ENCODE peak calls at places on chromosomes 11 and 22, in five cellular contexts. One of them, this sample, is unnamed.

GRCh38 chr22:39570226-39570625 is 327 bp upstream of the CACNA1I start:
- DNase-seq in hepatocyte: no peak
- DNase-seq in PC-3: no peak
- DNase-seq in tibial artery: no peak
- DNase-seq in BJ: no peak
- DNase-seq in this sample: no peak

GRCh38 chr11:12098601-12099000 is 11.8 kb upstream of the MICAL2 start:
- DNase-seq in hepatocyte: no peak
- DNase-seq in tibial artery: peak; percentile 2
- DNase-seq in BJ: no peak
- DNase-seq in PC-3: no peak
- DNase-seq in this sample: no peak

GRCh38 chr22:31259798-31260473 is 32.4 kb downstream of the PIK3IP1 start:
- DNase-seq in PC-3: peak; percentile 13
- DNase-seq in hepatocyte: no peak
- DNase-seq in tibial artery: no peak
- DNase-seq in BJ: no peak
- DNase-seq in this sample: no peak

GRCh38 chr22:46537221-46537945 is at the start of gene CELSR1:
- DNase-seq in PC-3: peak; percentile 55
- DNase-seq in tibial artery: no peak
- DNase-seq in BJ: no peak
- DNase-seq in hepatocyte: peak; percentile 80
- DNase-seq in this sample: no peak

GRCh38 chr22:22087854-22088657 is 105.5 kb upstream of the TOP3B start:
- DNase-seq in hepatocyte: no peak
- DNase-seq in tibial artery: no peak
- DNase-seq in PC-3: no peak
- DNase-seq in BJ: no peak
- DNase-seq in this sample: no peak

GRCh38 chr22:46108564-46109473 is 41.5 kb upstream of the PPARA start:
- DNase-seq in PC-3: peak; percentile 34
- DNase-seq in tibial artery: peak; percentile 82
- DNase-seq in BJ: no peak
- DNase-seq in hepatocyte: peak; percentile 56
- DNase-seq in this sample: no peak

GRCh38 chr22:25919452-25919851 is 177.5 kb downstream of the MYO18B start:
- DNase-seq in hepatocyte: no peak
- DNase-seq in tibial artery: no peak
- DNase-seq in BJ: no peak
- DNase-seq in PC-3: no peak
- DNase-seq in this sample: no peak

GRCh38 chr11:11471196-11471595 is 118.1 kb upstream of the CSNK2A3 start:
- DNase-seq in BJ: no peak
- DNase-seq in tibial artery: no peak
- DNase-seq in PC-3: peak; percentile 2
- DNase-seq in hepatocyte: no peak
- DNase-seq in this sample: no peak

GRCh38 chr22:17411213-17411612 is 42.0 kb downstream of the CECR2 start:
- DNase-seq in hepatocyte: no peak
- DNase-seq in BJ: no peak
- DNase-seq in tibial artery: no peak
- DNase-seq in PC-3: no peak
- DNase-seq in this sample: no peak

GRCh38 chr11:23021287-23021863 is 161.1 kb upstream of the CCDC179 start:
- DNase-seq in tibial artery: no peak
- DNase-seq in BJ: no peak
- DNase-seq in PC-3: peak; percentile 56
- DNase-seq in hepatocyte: peak; percentile 73
- DNase-seq in this sample: no peak
- TF ChIP-seq CTCF in tibial artery: peak; percentile 42
- TF ChIP-seq CTCF in BJ: peak; percentile 80
- TF ChIP-seq CTCF in PC-3: peak; percentile 86
- TF ChIP-seq CTCF in hepatocyte: peak; percentile 85
- TF ChIP-seq CTCF in this sample: peak; percentile 40

DNA sequence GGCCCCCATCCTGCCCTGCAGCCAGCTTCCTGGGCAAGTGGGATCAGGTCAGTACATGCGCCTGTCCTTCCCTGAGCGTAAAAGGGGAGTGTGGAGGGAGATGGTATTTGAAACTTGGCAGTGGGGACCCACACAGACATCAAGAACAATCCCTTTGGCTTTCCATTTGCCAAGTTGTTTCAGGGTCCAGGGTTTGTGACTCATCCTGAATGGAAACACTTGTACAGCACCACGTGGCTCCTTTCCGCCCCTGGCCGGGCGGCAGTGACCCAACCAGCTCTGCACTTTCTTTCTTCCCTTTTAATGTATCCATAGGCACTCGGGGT is 190.1 kb downstream of the SNX19 start:
- DNase-seq in tibial artery: no peak
- DNase-seq in hepatocyte: peak; percentile 36
- DNase-seq in BJ: no peak
- DNase-seq in PC-3: no peak
- DNase-seq in this sample: no peak
- H3K4me3 ChIP-seq in tibial artery: no peak overlapping the region
- H3K4me3 ChIP-seq in hepatocyte: no peak overlapping the region
- H3K4me3 ChIP-seq in BJ: no peak overlapping the region
- H3K4me3 ChIP-seq in PC-3: no peak overlapping the region
- H3K4me3 ChIP-seq in this sample: no peak overlapping the region

GRCh38 chr11:1744879-1745700 is 5.3 kb downstream of the IFITM10 start:
- DNase-seq in BJ: no peak
- DNase-seq in tibial artery: peak; percentile 75
- DNase-seq in hepatocyte: no peak
- DNase-seq in PC-3: no peak
- DNase-seq in this sample: peak; percentile 77
- TF ChIP-seq CTCF in BJ: no peak
- TF ChIP-seq CTCF in tibial artery: no peak
- TF ChIP-seq CTCF in hepatocyte: no peak
- TF ChIP-seq CTCF in PC-3: no peak
- TF ChIP-seq CTCF in this sample: no peak

DNA sequence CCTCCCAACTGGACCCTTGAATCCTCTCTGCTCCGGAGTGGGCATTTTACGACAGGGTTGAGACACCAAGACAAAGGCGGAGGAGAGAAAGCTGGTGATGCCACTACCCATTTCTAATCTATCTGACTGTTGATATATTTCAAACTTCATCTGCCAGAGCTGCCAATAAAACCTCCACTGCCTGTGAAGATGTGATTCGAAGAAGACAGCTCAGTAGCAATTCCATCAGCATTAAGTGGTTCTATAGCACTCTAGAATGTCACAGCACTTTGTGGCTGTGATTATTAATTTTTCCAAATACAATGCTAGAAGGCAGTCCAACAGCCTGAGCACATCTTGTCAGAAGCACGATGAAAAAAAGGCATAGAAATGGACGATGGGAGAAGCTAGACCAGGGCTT is 282.8 kb downstream of the OPCML start:
- DNase-seq in PC-3: no peak
- DNase-seq in tibial artery: no peak
- DNase-seq in hepatocyte: no peak
- DNase-seq in BJ: no peak
- DNase-seq in this sample: no peak
- H3K4me3 ChIP-seq in PC-3: no peak overlapping the region
- H3K4me3 ChIP-seq in tibial artery: no peak overlapping the region
- H3K4me3 ChIP-seq in hepatocyte: no peak overlapping the region
- H3K4me3 ChIP-seq in BJ: no peak overlapping the region
- H3K4me3 ChIP-seq in this sample: no peak overlapping the region

GRCh38 chr11:37657645-37658044 is 1059.6 kb upstream of the RAG2 start:
- DNase-seq in PC-3: peak; percentile 57
- DNase-seq in tibial artery: no peak
- DNase-seq in hepatocyte: no peak
- DNase-seq in BJ: no peak
- DNase-seq in this sample: no peak
- TF ChIP-seq CTCF in PC-3: peak; percentile 65
- TF ChIP-seq CTCF in tibial artery: no peak
- TF ChIP-seq CTCF in hepatocyte: peak; percentile 38
- TF ChIP-seq CTCF in BJ: peak; percentile 47
- TF ChIP-seq CTCF in this sample: no peak

GRCh38 chr22:20438066-20438677 is 547 bp upstream of the SCARF2 start:
- DNase-seq in PC-3: no peak
- DNase-seq in hepatocyte: peak; percentile 58
- DNase-seq in BJ: no peak
- DNase-seq in tibial artery: peak; percentile 77
- DNase-seq in this sample: no peak
- H3K4me3 ChIP-seq in PC-3: no peak overlapping the region
- H3K4me3 ChIP-seq in hepatocyte: peak overlapping the region; percentile 74
- H3K4me3 ChIP-seq in BJ: peak overlapping the region; percentile 72
- H3K4me3 ChIP-seq in tibial artery: peak overlapping the region; percentile 89
- H3K4me3 ChIP-seq in this sample: peak overlapping the region; percentile 89

GRCh38 chr11:133681901-133682300 is 149.6 kb upstream of the OPCML start:
- DNase-seq in BJ: no peak
- DNase-seq in hepatocyte: no peak
- DNase-seq in tibial artery: no peak
- DNase-seq in PC-3: no peak
- DNase-seq in this sample: no peak
- TF ChIP-seq CTCF in BJ: no peak
- TF ChIP-seq CTCF in hepatocyte: peak; percentile 5
- TF ChIP-seq CTCF in tibial artery: no peak
- TF ChIP-seq CTCF in PC-3: no peak
- TF ChIP-seq CTCF in this sample: no peak